ENCODE peak calls at places on chromosomes 3 and 15, in six cellular contexts. One of them, this sample, is unnamed.

GRCh38 chr15:77295446-77295845 is 124.5 kb downstream of the PEAK1 start:
- DNase-seq in heart right ventricle: no peak
- DNase-seq in brain microvascular endothelial cell: peak
- DNase-seq in pancreas: no peak
- DNase-seq in coronary artery: no peak
- DNase-seq in cardiac muscle cell: no peak
- DNase-seq in this sample: no peak

GRCh38 chr3:9324944-9325343 is 37.9 kb upstream of the THUMPD3 start:
- DNase-seq in heart right ventricle: no peak
- DNase-seq in brain microvascular endothelial cell: no peak
- DNase-seq in pancreas: no peak
- DNase-seq in coronary artery: no peak
- DNase-seq in cardiac muscle cell: no peak
- DNase-seq in this sample: no peak

GRCh38 chr3:96012941-96013340 is 801.5 kb upstream of the EPHA6 start:
- DNase-seq in heart right ventricle: no peak
- DNase-seq in brain microvascular endothelial cell: no peak
- DNase-seq in pancreas: no peak
- DNase-seq in coronary artery: no peak
- DNase-seq in cardiac muscle cell: no peak
- DNase-seq in this sample: no peak

GRCh38 chr3:129057249-129057648 is 3.3 kb upstream of the GP9 start:
- DNase-seq in heart right ventricle: no peak
- DNase-seq in brain microvascular endothelial cell: no peak
- DNase-seq in pancreas: no peak
- DNase-seq in coronary artery: no peak
- DNase-seq in cardiac muscle cell: no peak
- DNase-seq in this sample: no peak

GRCh38 chr15:69289312-69290146 is 9.2 kb upstream of the PAQR5 start:
- DNase-seq in heart right ventricle: no peak
- DNase-seq in brain microvascular endothelial cell: no peak
- DNase-seq in pancreas: no peak
- DNase-seq in coronary artery: no peak
- DNase-seq in cardiac muscle cell: no peak
- DNase-seq in this sample: no peak

GRCh38 chr15:36753173-36753572 is 173.7 kb downstream of the CDIN1 start:
- DNase-seq in heart right ventricle: no peak
- DNase-seq in brain microvascular endothelial cell: no peak
- DNase-seq in pancreas: no peak
- DNase-seq in coronary artery: no peak
- DNase-seq in cardiac muscle cell: no peak
- DNase-seq in this sample: no peak

GRCh38 chr3:157442729-157443128 is 6.1 kb downstream of the PTX3 start:
- DNase-seq in heart right ventricle: no peak
- DNase-seq in brain microvascular endothelial cell: peak
- DNase-seq in pancreas: no peak
- DNase-seq in coronary artery: no peak
- DNase-seq in cardiac muscle cell: no peak
- DNase-seq in this sample: no peak

GRCh38 chr15:77781131-77782051 is 148.7 kb upstream of the LINGO1 start:
- DNase-seq in heart right ventricle: no peak
- DNase-seq in brain microvascular endothelial cell: no peak
- DNase-seq in pancreas: no peak
- DNase-seq in coronary artery: no peak
- DNase-seq in cardiac muscle cell: no peak
- DNase-seq in this sample: peak

GRCh38 chr3:158659454-158660237 is 12.8 kb downstream of the LXN start:
- DNase-seq in heart right ventricle: no peak
- DNase-seq in brain microvascular endothelial cell: peak
- DNase-seq in pancreas: peak
- DNase-seq in coronary artery: no peak
- DNase-seq in cardiac muscle cell: peak
- DNase-seq in this sample: peak

GRCh38 chr15:40065166-40065565 is 26.2 kb upstream of the SRP14 start:
- DNase-seq in heart right ventricle: no peak
- DNase-seq in brain microvascular endothelial cell: no peak
- DNase-seq in pancreas: no peak
- DNase-seq in coronary artery: no peak
- DNase-seq in cardiac muscle cell: no peak
- DNase-seq in this sample: no peak

GRCh38 chr3:141452045-141452444 is 34.8 kb upstream of the RASA2 start:
- DNase-seq in heart right ventricle: no peak
- DNase-seq in brain microvascular endothelial cell: peak
- DNase-seq in pancreas: no peak
- DNase-seq in coronary artery: no peak
- DNase-seq in cardiac muscle cell: peak
- DNase-seq in this sample: no peak

GRCh38 chr3:187286467-187287059 is 5.0 kb downstream of the MASP1 start:
- DNase-seq in heart right ventricle: no peak
- DNase-seq in brain microvascular endothelial cell: peak
- DNase-seq in pancreas: no peak
- DNase-seq in coronary artery: no peak
- DNase-seq in cardiac muscle cell: no peak
- DNase-seq in this sample: no peak

GRCh38 chr3:35946857-35947514 is 307.7 kb downstream of the ARPP21 start:
- DNase-seq in heart right ventricle: no peak
- DNase-seq in brain microvascular endothelial cell: no peak
- DNase-seq in pancreas: no peak
- DNase-seq in coronary artery: no peak
- DNase-seq in cardiac muscle cell: no peak
- DNase-seq in this sample: no peak

DNA sequence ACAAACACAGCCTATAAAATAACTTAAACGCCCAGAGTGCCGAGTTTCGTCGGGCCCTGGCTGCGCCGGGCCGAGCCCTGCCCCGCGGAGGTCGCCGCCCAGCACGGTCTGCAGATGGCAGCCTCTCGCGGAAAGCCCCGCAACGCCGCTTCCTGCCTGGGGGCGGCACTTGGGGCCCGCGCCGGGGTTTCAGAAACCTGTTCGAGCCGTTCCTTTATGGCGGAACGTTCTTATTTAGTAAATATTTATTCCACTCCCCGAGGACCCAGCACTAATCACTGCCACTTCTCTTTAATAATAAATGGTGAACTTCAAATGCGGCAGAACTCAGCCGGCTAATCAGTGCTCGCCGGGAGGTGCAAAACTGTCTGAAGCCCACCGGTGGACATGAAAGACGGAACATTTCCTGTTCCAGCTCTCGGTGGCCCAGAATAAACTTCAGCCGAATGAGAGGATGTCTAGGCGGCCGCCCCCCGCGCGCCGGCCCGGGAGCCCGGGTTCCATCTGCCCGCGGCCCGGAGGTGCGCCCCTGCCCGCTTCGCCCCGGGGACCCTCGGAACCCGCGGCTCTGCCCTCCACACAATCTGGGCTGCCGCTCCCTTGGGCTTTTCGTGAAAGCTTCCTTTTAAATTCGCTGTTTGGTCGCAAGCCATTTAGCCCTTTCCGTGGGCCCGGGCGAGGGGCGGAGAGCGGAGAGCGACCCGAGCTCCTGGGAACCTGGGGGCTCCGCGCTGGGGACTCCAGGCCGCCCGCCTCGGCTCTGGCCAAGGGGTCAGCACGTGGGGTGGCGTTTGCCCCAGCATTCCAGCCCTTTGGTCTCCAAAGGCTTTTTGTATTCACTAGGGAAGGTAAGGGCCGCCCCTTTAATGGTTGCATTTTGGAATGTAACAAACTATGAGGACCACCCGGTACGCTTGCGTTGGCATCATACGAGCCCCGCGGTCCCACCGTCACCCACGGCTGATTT is 110.8 kb upstream of the ATP11B start:
- DNase-seq in heart right ventricle: peak
- DNase-seq in brain microvascular endothelial cell: peak
- DNase-seq in pancreas: peak
- DNase-seq in coronary artery: no peak
- DNase-seq in cardiac muscle cell: peak
- DNase-seq in this sample: peak
- TF ChIP-seq CTCF in heart right ventricle: peak
- TF ChIP-seq CTCF in brain microvascular endothelial cell: peak
- TF ChIP-seq CTCF in pancreas: no peak
- TF ChIP-seq CTCF in coronary artery: no peak
- TF ChIP-seq CTCF in cardiac muscle cell: peak
- TF ChIP-seq CTCF in this sample: peak

GRCh38 chr3:196178993-196179379 is 32.2 kb downstream of the ZDHHC19 start:
- DNase-seq in heart right ventricle: no peak
- DNase-seq in brain microvascular endothelial cell: no peak
- DNase-seq in pancreas: no peak
- DNase-seq in coronary artery: no peak
- DNase-seq in cardiac muscle cell: no peak
- DNase-seq in this sample: no peak
- H3K27ac ChIP-seq in heart right ventricle: no peak
- H3K27ac ChIP-seq in brain microvascular endothelial cell: no peak
- H3K27ac ChIP-seq in pancreas: peak
- H3K27ac ChIP-seq in coronary artery: no peak
- H3K27ac ChIP-seq in cardiac muscle cell: no peak
- H3K27ac ChIP-seq in this sample: peak

GRCh38 chr3:188573286-188573928 is 419.4 kb downstream of the LPP start:
- DNase-seq in heart right ventricle: no peak
- DNase-seq in brain microvascular endothelial cell: no peak
- DNase-seq in pancreas: no peak
- DNase-seq in coronary artery: no peak
- DNase-seq in cardiac muscle cell: no peak
- DNase-seq in this sample: no peak
- TF ChIP-seq CTCF in heart right ventricle: no peak
- TF ChIP-seq CTCF in brain microvascular endothelial cell: no peak
- TF ChIP-seq CTCF in pancreas: no peak
- TF ChIP-seq CTCF in coronary artery: no peak
- TF ChIP-seq CTCF in cardiac muscle cell: no peak
- TF ChIP-seq CTCF in this sample: no peak

GRCh38 chr3:30294241-30294667 is 312.1 kb upstream of the TGFBR2 start:
- DNase-seq in heart right ventricle: no peak
- DNase-seq in brain microvascular endothelial cell: no peak
- DNase-seq in pancreas: no peak
- DNase-seq in coronary artery: no peak
- DNase-seq in cardiac muscle cell: no peak
- DNase-seq in this sample: no peak
- H3K27ac ChIP-seq in heart right ventricle: peak
- H3K27ac ChIP-seq in brain microvascular endothelial cell: peak
- H3K27ac ChIP-seq in pancreas: no peak
- H3K27ac ChIP-seq in coronary artery: no peak
- H3K27ac ChIP-seq in cardiac muscle cell: no peak
- H3K27ac ChIP-seq in this sample: no peak

GRCh38 chr3:34351857-34352545 is 553.6 kb downstream of the PDCD6IP start:
- DNase-seq in heart right ventricle: no peak
- DNase-seq in brain microvascular endothelial cell: no peak
- DNase-seq in pancreas: no peak
- DNase-seq in coronary artery: no peak
- DNase-seq in cardiac muscle cell: peak
- DNase-seq in this sample: no peak

GRCh38 chr3:34357461-34357860 is 559.0 kb downstream of the PDCD6IP start:
- DNase-seq in heart right ventricle: no peak
- DNase-seq in brain microvascular endothelial cell: no peak
- DNase-seq in pancreas: no peak
- DNase-seq in coronary artery: no peak
- DNase-seq in cardiac muscle cell: no peak
- DNase-seq in this sample: peak

GRCh38 chr3:34352932-34353331 is 554.5 kb downstream of the PDCD6IP start:
- DNase-seq in heart right ventricle: no peak
- DNase-seq in brain microvascular endothelial cell: no peak
- DNase-seq in pancreas: no peak
- DNase-seq in coronary artery: no peak
- DNase-seq in cardiac muscle cell: no peak
- DNase-seq in this sample: no peak
- TF ChIP-seq CTCF in heart right ventricle: no peak
- TF ChIP-seq CTCF in brain microvascular endothelial cell: no peak
- TF ChIP-seq CTCF in pancreas: no peak
- TF ChIP-seq CTCF in coronary artery: no peak
- TF ChIP-seq CTCF in cardiac muscle cell: no peak
- TF ChIP-seq CTCF in this sample: no peak

GRCh38 chr3:189821251-189821650 is 190.1 kb downstream of the TP63 start:
- DNase-seq in heart right ventricle: no peak
- DNase-seq in brain microvascular endothelial cell: no peak
- DNase-seq in pancreas: no peak
- DNase-seq in coronary artery: no peak
- DNase-seq in cardiac muscle cell: no peak
- DNase-seq in this sample: no peak

GRCh38 chr3:189826566-189826965 is 195.4 kb downstream of the TP63 start:
- DNase-seq in heart right ventricle: no peak
- DNase-seq in brain microvascular endothelial cell: no peak
- DNase-seq in pancreas: no peak
- DNase-seq in coronary artery: no peak
- DNase-seq in cardiac muscle cell: no peak
- DNase-seq in this sample: no peak

GRCh38 chr3:189827108-189827507 is 195.9 kb downstream of the TP63 start:
- DNase-seq in heart right ventricle: no peak
- DNase-seq in brain microvascular endothelial cell: no peak
- DNase-seq in pancreas: no peak
- DNase-seq in coronary artery: no peak
- DNase-seq in cardiac muscle cell: no peak
- DNase-seq in this sample: no peak

GRCh38 chr3:189822726-189823125 is 191.5 kb downstream of the TP63 start:
- DNase-seq in heart right ventricle: no peak
- DNase-seq in brain microvascular endothelial cell: no peak
- DNase-seq in pancreas: no peak
- DNase-seq in coronary artery: no peak
- DNase-seq in cardiac muscle cell: no peak
- DNase-seq in this sample: no peak

GRCh38 chr3:189824629-189825312 is 193.6 kb downstream of the TP63 start:
- DNase-seq in heart right ventricle: no peak
- DNase-seq in brain microvascular endothelial cell: peak
- DNase-seq in pancreas: no peak
- DNase-seq in coronary artery: no peak
- DNase-seq in cardiac muscle cell: no peak
- DNase-seq in this sample: no peak
- H3K27ac ChIP-seq in heart right ventricle: no peak
- H3K27ac ChIP-seq in brain microvascular endothelial cell: peak
- H3K27ac ChIP-seq in pancreas: no peak
- H3K27ac ChIP-seq in coronary artery: no peak
- H3K27ac ChIP-seq in cardiac muscle cell: no peak
- H3K27ac ChIP-seq in this sample: no peak

GRCh38 chr3:114290911-114291901 is 2.6 kb upstream of the TIGIT start:
- DNase-seq in heart right ventricle: peak
- DNase-seq in brain microvascular endothelial cell: peak
- DNase-seq in pancreas: peak
- DNase-seq in coronary artery: no peak
- DNase-seq in cardiac muscle cell: peak
- DNase-seq in this sample: no peak
- TF ChIP-seq CTCF in heart right ventricle: peak
- TF ChIP-seq CTCF in brain microvascular endothelial cell: peak
- TF ChIP-seq CTCF in pancreas: peak
- TF ChIP-seq CTCF in coronary artery: peak
- TF ChIP-seq CTCF in cardiac muscle cell: peak
- TF ChIP-seq CTCF in this sample: peak

DNA sequence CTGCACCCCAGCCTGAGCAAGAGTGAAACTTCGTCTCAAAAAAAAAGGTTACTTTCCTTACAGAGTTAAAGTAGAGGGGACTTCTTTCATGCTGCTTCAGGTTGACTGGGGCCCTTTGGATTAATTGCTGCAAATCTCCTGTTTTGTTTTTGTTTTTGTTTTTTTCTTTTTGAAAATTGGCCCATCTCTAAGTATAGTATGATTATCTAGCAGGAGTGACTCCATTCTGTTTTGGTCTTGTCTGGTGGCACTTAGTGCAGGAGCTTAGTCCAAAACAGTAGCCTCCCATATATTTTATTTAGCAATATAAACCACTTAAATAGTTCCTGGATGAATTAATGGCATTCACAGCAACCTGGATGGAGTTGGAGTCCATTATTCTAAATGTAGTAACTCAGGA is 113.0 kb downstream of the RPL22L1 start:
- DNase-seq in heart right ventricle: no peak
- DNase-seq in brain microvascular endothelial cell: no peak
- DNase-seq in pancreas: no peak
- DNase-seq in coronary artery: no peak
- DNase-seq in cardiac muscle cell: no peak
- DNase-seq in this sample: no peak
- H3K27ac ChIP-seq in heart right ventricle: no peak
- H3K27ac ChIP-seq in brain microvascular endothelial cell: no peak
- H3K27ac ChIP-seq in pancreas: no peak
- H3K27ac ChIP-seq in coronary artery: no peak
- H3K27ac ChIP-seq in cardiac muscle cell: no peak
- H3K27ac ChIP-seq in this sample: no peak